ENCODE peak calls at places on chromosomes 3 and 15, in eight cellular contexts. One of them, this sample, is unnamed.

GRCh38 chr15:78306176-78306774 is 6.9 kb upstream of the SKIC8 start:
- DNase-seq in PC-3: peak; percentile 33
- DNase-seq in GM10248: no peak
- DNase-seq in hypothalamus: no peak
- DNase-seq in GF-D8: no peak
- DNase-seq in ELF-1: no peak
- DNase-seq in NCI-H748 treated with DMSO at 0.1 percent for 48 hours: no peak
- DNase-seq in choroid plexus epithelial cell: peak; percentile 90
- DNase-seq in this sample: no peak

GRCh38 chr15:90300988-90301715 is 35.7 kb downstream of the NGRN start:
- DNase-seq in GF-D8: no peak
- DNase-seq in PC-3: peak; percentile 64
- DNase-seq in ELF-1: peak; percentile 95
- DNase-seq in hypothalamus: no peak
- DNase-seq in GM10248: peak; percentile 48
- DNase-seq in choroid plexus epithelial cell: peak; percentile 65
- DNase-seq in NCI-H748 treated with DMSO at 0.1 percent for 48 hours: peak; percentile 7
- DNase-seq in this sample: no peak

GRCh38 chr3:120170223-120170622 is 76.0 kb upstream of the GSK3B start:
- DNase-seq in ELF-1: no peak
- DNase-seq in hypothalamus: no peak
- DNase-seq in GF-D8: no peak
- DNase-seq in PC-3: peak; percentile 98
- DNase-seq in GM10248: no peak
- DNase-seq in choroid plexus epithelial cell: no peak
- DNase-seq in NCI-H748 treated with DMSO at 0.1 percent for 48 hours: no peak
- DNase-seq in this sample: no peak

GRCh38 chr3:191962324-191962723 is 501.4 kb downstream of the PYDC2 start:
- DNase-seq in NCI-H748 treated with DMSO at 0.1 percent for 48 hours: no peak
- DNase-seq in hypothalamus: no peak
- DNase-seq in choroid plexus epithelial cell: no peak
- DNase-seq in PC-3: no peak
- DNase-seq in ELF-1: no peak
- DNase-seq in GF-D8: no peak
- DNase-seq in GM10248: no peak
- DNase-seq in this sample: no peak

GRCh38 chr15:40291088-40291574 is 8.3 kb upstream of the ANKRD63 start:
- DNase-seq in hypothalamus: no peak
- DNase-seq in choroid plexus epithelial cell: peak; percentile 62
- DNase-seq in GF-D8: no peak
- DNase-seq in PC-3: peak; percentile 55
- DNase-seq in NCI-H748 treated with DMSO at 0.1 percent for 48 hours: peak; percentile 3
- DNase-seq in ELF-1: peak; percentile 73
- DNase-seq in GM10248: no peak
- DNase-seq in this sample: no peak

GRCh38 chr3:101179637-101180036 is 140.7 kb downstream of the IMPG2 start:
- DNase-seq in choroid plexus epithelial cell: peak; percentile 74
- DNase-seq in NCI-H748 treated with DMSO at 0.1 percent for 48 hours: no peak
- DNase-seq in ELF-1: no peak
- DNase-seq in hypothalamus: no peak
- DNase-seq in GM10248: no peak
- DNase-seq in GF-D8: no peak
- DNase-seq in PC-3: no peak
- DNase-seq in this sample: no peak

GRCh38 chr3:86828751-86829150 is 162.2 kb downstream of the VGLL3 start:
- DNase-seq in ELF-1: no peak
- DNase-seq in choroid plexus epithelial cell: no peak
- DNase-seq in NCI-H748 treated with DMSO at 0.1 percent for 48 hours: no peak
- DNase-seq in GF-D8: no peak
- DNase-seq in GM10248: no peak
- DNase-seq in hypothalamus: no peak
- DNase-seq in PC-3: no peak
- DNase-seq in this sample: no peak

GRCh38 chr3:124444893-124445292 is 285.4 kb upstream of the UMPS start:
- DNase-seq in ELF-1: no peak
- DNase-seq in hypothalamus: no peak
- DNase-seq in NCI-H748 treated with DMSO at 0.1 percent for 48 hours: no peak
- DNase-seq in GF-D8: no peak
- DNase-seq in PC-3: no peak
- DNase-seq in choroid plexus epithelial cell: no peak
- DNase-seq in GM10248: no peak
- DNase-seq in this sample: no peak

GRCh38 chr15:73233623-73234022 is 135.1 kb downstream of the HCN4 start:
- DNase-seq in NCI-H748 treated with DMSO at 0.1 percent for 48 hours: no peak
- DNase-seq in GF-D8: no peak
- DNase-seq in ELF-1: no peak
- DNase-seq in PC-3: no peak
- DNase-seq in GM10248: no peak
- DNase-seq in choroid plexus epithelial cell: no peak
- DNase-seq in hypothalamus: no peak
- DNase-seq in this sample: no peak

GRCh38 chr3:174859756-174860155 is 622 bp downstream of the NAALADL2 start:
- DNase-seq in GF-D8: no peak
- DNase-seq in GM10248: no peak
- DNase-seq in hypothalamus: no peak
- DNase-seq in ELF-1: no peak
- DNase-seq in NCI-H748 treated with DMSO at 0.1 percent for 48 hours: peak; percentile 55
- DNase-seq in choroid plexus epithelial cell: no peak
- DNase-seq in PC-3: peak; percentile 44
- DNase-seq in this sample: no peak

GRCh38 chr3:190734490-190734889 is 128.0 kb downstream of the GMNC start:
- DNase-seq in GM10248: no peak
- DNase-seq in GF-D8: no peak
- DNase-seq in hypothalamus: no peak
- DNase-seq in ELF-1: no peak
- DNase-seq in PC-3: no peak
- DNase-seq in NCI-H748 treated with DMSO at 0.1 percent for 48 hours: no peak
- DNase-seq in choroid plexus epithelial cell: no peak
- DNase-seq in this sample: no peak

GRCh38 chr15:43293402-43293801 is 26.7 kb upstream of the TGM5 start:
- DNase-seq in hypothalamus: no peak
- DNase-seq in GF-D8: no peak
- DNase-seq in PC-3: no peak
- DNase-seq in choroid plexus epithelial cell: no peak
- DNase-seq in ELF-1: peak; percentile 59
- DNase-seq in NCI-H748 treated with DMSO at 0.1 percent for 48 hours: no peak
- DNase-seq in GM10248: no peak
- DNase-seq in this sample: no peak